ENCODE peak calls at places on chromosomes 5 and 9, in nine cellular contexts. L is H9; E is BE2C; B is progenitor cell of endocrine pancreas; U is mesothelial cell of epicardium; W is left lung; S is activated CD8-positive, alpha-beta T cell treated with anti-CD3 and anti-CD28 coated beads for 36 hours; T is nephron progenitor cell; Q is PC-3. V is an unnamed sample.

GRCh38 chr5:75023368-75024159 is 28.8 kb downstream of the GCNT4 start:
- DNase-seq in L (no peak), E (no peak), B (no peak), U (no peak), W (no peak), S (peak; percentile 69), T (no peak), Q (no peak), V (no peak)

GRCh38 chr9:4371108-4371507 is 71.2 kb upstream of the GLIS3 start:
- DNase-seq in L (no peak), E (no peak), B (no peak), U (no peak), W (peak; percentile 32), S (no peak), T (no peak), Q (peak; percentile 87), V (no peak)

GRCh38 chr5:29697786-29698414 is 1495.6 kb upstream of the CDH6 start:
- DNase-seq in L (peak; percentile 26), E (peak; percentile 25), B (no peak), U (no peak), W (no peak), S (no peak), T (peak; percentile 2), Q (peak; percentile 48), V (no peak)

GRCh38 chr5:124649548-124650501 is 96.6 kb downstream of the ZNF608 start:
- DNase-seq in L (no peak), E (peak; percentile 64), B (no peak), U (no peak), W (peak; percentile 92), S (peak; percentile 83), T (no peak), Q (peak; percentile 70), V (no peak)

GRCh38 chr5:85628153-85628552 is 989.6 kb upstream of the COX7C start:
- DNase-seq in L (no peak), E (no peak), B (no peak), U (no peak), W (no peak), S (no peak), T (no peak), Q (no peak), V (no peak)

GRCh38 chr5:5422819-5423515 is 490 bp downstream of the ICE1 start:
- DNase-seq in L (no peak), E (no peak), B (peak; percentile 27), U (no peak), W (no peak), S (peak; percentile 26), T (no peak), Q (no peak), V (no peak)

GRCh38 chr5:139445325-139446170 is 6.2 kb upstream of the DNAJC18 start:
- DNase-seq in L (no peak), E (no peak), B (no peak), U (no peak), W (no peak), S (no peak), T (no peak), Q (no peak), V (no peak)

GRCh38 chr9:70811638-70812037 is 309.8 kb downstream of the TRPM3 start:
- DNase-seq in L (no peak), E (no peak), B (no peak), U (no peak), W (no peak), S (no peak), T (no peak), Q (no peak), V (no peak)

GRCh38 chr5:56858777-56859442 is 43.6 kb downstream of the MAP3K1 start:
- DNase-seq in L (no peak), E (no peak), B (no peak), U (no peak), W (no peak), S (no peak), T (no peak), Q (no peak), V (no peak)

GRCh38 chr5:152634596-152634995 is 229.5 kb upstream of the NMUR2 start:
- DNase-seq in L (no peak), E (no peak), B (no peak), U (no peak), W (no peak), S (no peak), T (peak; percentile 21), Q (no peak), V (no peak)

GRCh38 chr5:170053896-170054295 is 51.8 kb upstream of the FOXI1 start:
- DNase-seq in L (no peak), E (no peak), B (no peak), U (no peak), W (no peak), S (no peak), T (no peak), Q (no peak), V (no peak)

GRCh38 chr9:100033877-100034551 is 64.8 kb downstream of the ERP44 start:
- DNase-seq in L (no peak), E (no peak), B (no peak), U (no peak), W (no peak), S (no peak), T (no peak), Q (no peak), V (no peak)

GRCh38 chr5:168591302-168592013 is 12.3 kb upstream of the PANK3 start:
- DNase-seq in L (no peak), E (no peak), B (no peak), U (no peak), W (no peak), S (no peak), T (no peak), Q (no peak), V (no peak)

GRCh38 chr5:922745-923472 is 30.2 kb downstream of the TRIP13 start:
- DNase-seq in L (no peak), E (no peak), B (no peak), U (no peak), W (no peak), S (no peak), T (no peak), Q (no peak), V (no peak)

GRCh38 chr5:32475338-32476097 is 31.0 kb upstream of the ZFR start:
- DNase-seq in L (no peak), E (no peak), B (no peak), U (no peak), W (no peak), S (no peak), T (peak; percentile 58), Q (no peak), V (no peak)

GRCh38 chr5:995318-995717 is 13.3 kb upstream of the NKD2 start:
- DNase-seq in L (no peak), E (no peak), B (peak; percentile 5), U (no peak), W (no peak), S (no peak), T (no peak), Q (no peak), V (no peak)

GRCh38 chr9:21883642-21884041 is 81.2 kb downstream of the MTAP start:
- DNase-seq in L (peak; percentile 42), E (no peak), B (no peak), U (no peak), W (no peak), S (peak; percentile 6), T (no peak), Q (no peak), V (no peak)

GRCh38 chr9:16207161-16207560 is 654.3 kb downstream of the CCDC171 start:
- DNase-seq in L (no peak), E (peak; percentile 68), B (no peak), U (no peak), W (no peak), S (peak; percentile 49), T (peak; percentile 45), Q (no peak), V (no peak)

GRCh38 chr5:153402550-153402949 is 87.9 kb upstream of the GRIA1 start:
- DNase-seq in L (no peak), E (no peak), B (no peak), U (no peak), W (no peak), S (no peak), T (no peak), Q (peak; percentile 20), V (no peak)

GRCh38 chr9:93005876-93006275 is 52.6 kb upstream of the SUSD3 start:
- DNase-seq in L (no peak), E (no peak), B (no peak), U (no peak), W (no peak), S (no peak), T (no peak), Q (no peak), V (no peak)

GRCh38 chr5:127072861-127073846 is at the start of gene C5orf63:
- DNase-seq in L (peak; percentile 66), E (peak; percentile 77), B (peak; percentile 39), U (no peak), W (peak; percentile 69), S (peak; percentile 85), T (no peak), Q (peak; percentile 59), V (no peak)

GRCh38 chr5:52989025-52989780 is at the start of gene ITGA2:
- DNase-seq in L (peak; percentile 73), E (peak; percentile 33), B (peak; percentile 45), U (peak; percentile 34), W (peak; percentile 56), S (peak; percentile 36), T (peak; percentile 66), Q (peak; percentile 75), V (no peak)

GRCh38 chr9:752681-753200 is 88.8 kb upstream of the DMRT1 start:
- DNase-seq in L (no peak), E (no peak), B (no peak), U (no peak), W (no peak), S (no peak), T (no peak), Q (peak; percentile 5), V (no peak)
- TF ChIP-seq CTCF in L (no peak), E (no peak), B (no peak), U (no peak), W (no peak), S (no peak), T (no peak), Q (no peak), V (no peak)

GRCh38 chr5:3007577-3007976 is 256.1 kb upstream of the IRX2 start:
- DNase-seq in L (no peak), E (no peak), B (no peak), U (no peak), W (no peak), S (no peak), T (no peak), Q (no peak), V (no peak)
- TF ChIP-seq CTCF in L (no peak), E (no peak), B (no peak), U (no peak), W (no peak), S (no peak), T (no peak), Q (no peak), V (no peak)

DNA sequence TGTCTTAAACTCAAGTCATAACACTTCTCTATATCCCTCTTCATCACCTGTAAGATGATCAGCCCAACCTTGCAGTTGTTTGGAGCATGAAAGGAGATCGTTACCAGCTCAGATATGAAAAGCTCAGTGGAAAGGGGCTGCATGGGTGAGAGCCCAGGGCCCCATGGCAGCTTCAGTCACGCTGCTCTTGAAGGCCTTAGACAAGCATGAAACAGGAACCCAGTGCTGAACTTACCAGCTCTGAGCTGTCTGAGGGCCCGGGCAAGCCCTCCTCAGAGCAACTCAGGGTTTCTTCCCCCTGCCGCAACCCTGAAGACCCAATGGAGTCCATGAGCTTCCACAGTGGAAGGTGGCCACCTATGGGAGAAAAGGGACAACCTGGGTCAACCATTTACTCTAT is 3.3 kb downstream of the HK3 start:
- DNase-seq in L (no peak), E (no peak), B (no peak), U (no peak), W (peak; percentile 27), S (no peak), T (no peak), Q (no peak), V (no peak)
- TF ChIP-seq CTCF in L (no peak), E (no peak), B (no peak), U (no peak), W (no peak), S (no peak), T (no peak), Q (no peak), V (no peak)

GRCh38 chr5:16558984-16559629 is 57.7 kb downstream of the RETREG1 start:
- DNase-seq in L (peak; percentile 50), E (no peak), B (no peak), U (no peak), W (no peak), S (no peak), T (no peak), Q (no peak), V (no peak)
- TF ChIP-seq CTCF in L (peak; percentile 43), E (no peak), B (no peak), U (no peak), W (no peak), S (no peak), T (no peak), Q (no peak), V (no peak)